ENCODE peak calls at places on chromosomes 6 and 20, in ten cellular contexts. E, Q, F, W, D, C, Y, M, X and N are unnamed samples.

GRCh38 chr6:44003345-44004061 is 123.7 kb downstream of the MRPL14 start:
- DNase-seq in E (peak; percentile 36), Q (no peak), F (no peak), W (no peak), D (no peak), C (no peak), Y (no peak), M (no peak), X (no peak), N (no peak)

GRCh38 chr6:106997392-106998257 is 23.1 kb upstream of the CD24 start:
- DNase-seq in E (peak; percentile 86), Q (peak; percentile 38), F (peak; percentile 33), W (peak; percentile 80), D (no peak), C (no peak), Y (no peak), M (peak; percentile 32), X (peak; percentile 73), N (peak; percentile 5)

GRCh38 chr20:53901064-53901463 is 169.3 kb downstream of the BCAS1 start:
- DNase-seq in E (no peak), Q (no peak), F (no peak), W (peak; percentile 69), D (no peak), C (no peak), Y (no peak), M (no peak), X (peak; percentile 58), N (no peak)

GRCh38 chr6:63897952-63898351 is 262.4 kb downstream of the PHF3 start:
- DNase-seq in E (no peak), Q (no peak), F (no peak), W (no peak), D (no peak), C (no peak), Y (no peak), M (no peak), X (no peak), N (no peak)

GRCh38 chr6:105278035-105278434 is 98.2 kb upstream of the POPDC3 start:
- DNase-seq in E (no peak), Q (no peak), F (no peak), W (no peak), D (no peak), C (no peak), Y (no peak), M (no peak), X (no peak), N (no peak)

GRCh38 chr20:57070296-57070695 is 196.1 kb downstream of the BMP7 start:
- DNase-seq in E (no peak), Q (no peak), F (no peak), W (no peak), D (no peak), C (no peak), Y (no peak), M (no peak), X (no peak), N (no peak)

GRCh38 chr6:1720620-1721322 is 111.1 kb downstream of the FOXC1 start:
- DNase-seq in E (peak; percentile 24), Q (no peak), F (no peak), W (no peak), D (no peak), C (no peak), Y (no peak), M (no peak), X (no peak), N (no peak)

GRCh38 chr20:62733891-62734290 is 25.3 kb downstream of the NTSR1 start:
- DNase-seq in E (no peak), Q (no peak), F (no peak), W (no peak), D (no peak), C (peak; percentile 81), Y (no peak), M (no peak), X (no peak), N (no peak)

GRCh38 chr20:35952480-35953410 is 1.6 kb downstream of the SCAND1 start:
- DNase-seq in E (no peak), Q (no peak), F (no peak), W (peak; percentile 26), D (no peak), C (peak; percentile 58), Y (no peak), M (peak; percentile 9), X (peak; percentile 33), N (no peak)